ENCODE peak calls at places on chromosomes 1 and 21, in eight cellular contexts. D is lung, J is stomach, O is psoas muscle, W is neural progenitor cell, L is prostate gland, Y is pancreas, A is left lung. M is an unnamed sample.

GRCh38 chr1:112696578-112697320 is 10.2 kb downstream of the RHOC start:
- DNase-seq in D (no peak), J (no peak), O (no peak), W (no peak), L (no peak), Y (no peak), A (no peak), M (no peak)

GRCh38 chr1:32902535-32902920 is 1.3 kb upstream of the TMEM54 start:
- DNase-seq in D (no peak), J (no peak), O (no peak), W (no peak), L (no peak), Y (peak; percentile 35), A (no peak), M (no peak)

GRCh38 chr1:39625462-39626273 is 13.8 kb downstream of the HEYL start:
- DNase-seq in D (peak; percentile 52), J (peak; percentile 34), O (peak; percentile 80), W (no peak), L (no peak), Y (no peak), A (peak; percentile 45), M (peak; percentile 88)

GRCh38 chr1:163131981-163132380 is 62.8 kb downstream of the RGS4 start:
- DNase-seq in D (no peak), J (no peak), O (no peak), W (no peak), L (no peak), Y (no peak), A (no peak), M (no peak)

GRCh38 chr21:38268859-38269566 is 12.2 kb downstream of the KCNJ15 start:
- DNase-seq in D (no peak), J (no peak), O (no peak), W (no peak), L (no peak), Y (no peak), A (no peak), M (no peak)

GRCh38 chr1:63663301-63663700 is 70.1 kb downstream of the PGM1 start:
- DNase-seq in D (no peak), J (no peak), O (no peak), W (no peak), L (no peak), Y (no peak), A (no peak), M (peak; percentile 29)

GRCh38 chr1:2021550-2021949 is 2.4 kb downstream of the GABRD start:
- DNase-seq in D (no peak), J (no peak), O (no peak), W (no peak), L (no peak), Y (no peak), A (no peak), M (no peak)

GRCh38 chr1:226132731-226133503 is 53.6 kb downstream of the ACBD3 start:
- DNase-seq in D (peak; percentile 54), J (peak; percentile 71), O (no peak), W (no peak), L (peak; percentile 88), Y (no peak), A (no peak), M (no peak)

GRCh38 chr21:43207043-43207315 is 38.2 kb downstream of the CRYAA start:
- DNase-seq in D (no peak), J (no peak), O (no peak), W (no peak), L (no peak), Y (no peak), A (peak; percentile 8), M (no peak)

GRCh38 chr1:30095451-30096025 is 627.8 kb downstream of the MATN1 start:
- DNase-seq in D (no peak), J (no peak), O (no peak), W (no peak), L (no peak), Y (no peak), A (no peak), M (no peak)

GRCh38 chr21:42151148-42152074 is 67.5 kb upstream of the ABCG1 start:
- DNase-seq in D (no peak), J (no peak), O (no peak), W (no peak), L (no peak), Y (no peak), A (peak; percentile 35), M (no peak)

GRCh38 chr1:2413495-2414296 is 1.3 kb upstream of the PEX10 start:
- DNase-seq in D (no peak), J (no peak), O (no peak), W (peak; percentile 41), L (no peak), Y (no peak), A (no peak), M (no peak)

GRCh38 chr1:185317886-185318310 is 855 bp upstream of the IVNS1ABP start:
- DNase-seq in D (peak; percentile 51), J (peak; percentile 55), O (peak; percentile 14), W (no peak), L (peak; percentile 9), Y (peak; percentile 59), A (peak; percentile 67), M (peak; percentile 15)
- TF ChIP-seq CTCF in D (no peak), J (no peak), O (no peak), W (no peak), L (peak; percentile 7), Y (no peak), A (no peak), M (no peak)

GRCh38 chr1:21659924-21660326 is 9.2 kb downstream of the RAP1GAP start:
- DNase-seq in D (no peak), J (no peak), O (no peak), W (no peak), L (no peak), Y (no peak), A (no peak), M (no peak)

GRCh38 chr1:21655748-21656147 is 13.4 kb downstream of the RAP1GAP start:
- DNase-seq in D (no peak), J (no peak), O (no peak), W (peak; percentile 56), L (no peak), Y (no peak), A (no peak), M (peak; percentile 12)

GRCh38 chr1:21655259-21655658 is 13.9 kb downstream of the RAP1GAP start:
- DNase-seq in D (no peak), J (no peak), O (no peak), W (no peak), L (no peak), Y (no peak), A (no peak), M (no peak)

GRCh38 chr1:21659099-21659923 is 9.8 kb downstream of the RAP1GAP start:
- DNase-seq in D (peak; percentile 82), J (peak; percentile 88), O (peak; percentile 63), W (peak; percentile 91), L (peak; percentile 75), Y (peak; percentile 63), A (peak; percentile 78), M (peak; percentile 59)

DNA sequence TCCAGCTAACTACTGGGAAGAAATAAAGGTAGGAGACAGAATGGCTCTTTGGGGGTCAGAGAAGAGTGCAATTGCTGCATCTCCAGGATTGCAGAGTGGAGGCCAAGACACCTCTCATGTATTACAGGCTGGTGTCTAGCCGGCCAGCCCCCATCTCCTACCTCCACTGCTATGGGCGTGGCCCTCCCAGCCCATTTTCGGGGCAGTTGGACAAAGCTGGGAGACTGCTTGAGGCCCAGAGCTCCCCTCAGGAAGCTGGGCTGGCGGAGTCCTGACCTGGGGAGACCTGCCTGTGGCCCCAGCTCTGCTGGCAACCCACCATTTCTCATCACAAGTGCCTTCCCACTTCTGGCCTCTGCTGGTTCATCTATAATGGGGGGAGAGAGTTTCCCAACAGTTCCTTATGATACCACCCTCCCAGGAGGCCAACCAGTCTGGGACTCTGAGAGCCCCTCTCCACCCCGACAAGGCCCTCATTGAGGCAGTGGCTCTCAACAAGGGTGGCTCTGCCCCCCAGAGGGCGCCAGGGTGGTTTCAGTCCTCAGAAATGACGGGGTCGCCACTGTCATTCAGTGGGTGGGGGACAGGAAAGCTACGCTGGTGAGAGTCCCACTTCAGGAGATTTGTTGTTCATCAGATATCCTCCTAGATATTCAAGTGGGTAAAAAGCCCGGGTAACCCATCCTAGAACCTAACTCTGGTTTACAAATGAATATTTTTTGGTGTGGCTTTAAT is 11.5 kb downstream of the RAP1GAP start:
- DNase-seq in D (no peak), J (no peak), O (no peak), W (peak; percentile 36), L (no peak), Y (no peak), A (no peak), M (no peak)
- TF ChIP-seq CTCF in D (no peak), J (no peak), O (no peak), W (no peak), L (no peak), Y (no peak), A (no peak), M (peak; percentile 9)

GRCh38 chr21:46572850-46573249 is 32.0 kb downstream of the S100B start:
- DNase-seq in D (no peak), J (no peak), O (no peak), W (no peak), L (no peak), Y (no peak), A (no peak), M (no peak)
- TF ChIP-seq CTCF in D (no peak), J (no peak), O (no peak), W (no peak), L (no peak), Y (no peak), A (no peak), M (no peak)

GRCh38 chr1:154992721-154993571 is 440 bp upstream of the LENEP start:
- DNase-seq in D (no peak), J (no peak), O (no peak), W (no peak), L (no peak), Y (no peak), A (peak; percentile 27), M (peak; percentile 50)
- TF ChIP-seq CTCF in D (no peak), J (no peak), O (no peak), W (peak; percentile 13), L (no peak), Y (no peak), A (no peak), M (peak; percentile 34)

M was measured in choroid plexus epithelial cell.